ENCODE peak calls at places on chromosomes 2 and 18, in four cellular contexts. H, C, P and W are unnamed samples. For H3K4me1 and H3K9me3, the result is how much of the 10 kb centered on the place peaks cover.

GRCh38 chr2:2101924-2102323 is 229.2 kb downstream of the MYT1L start:
- DNase-seq in C (no peak), H (no peak), P (no peak), W (no peak)

GRCh38 chr2:40430741-40431599 is 20.9 kb downstream of the SLC8A1 start:
- DNase-seq in P (no peak), H (no peak), C (no peak), W (no peak)

GRCh38 chr18:6004683-6005082 is 109.4 kb upstream of the TMEM200C start:
- DNase-seq in C (no peak), P (no peak), H (no peak), W (no peak)

GRCh38 chr2:227932001-227932400 is 60.6 kb downstream of the DAW1 start:
- DNase-seq in C (no peak), H (no peak), P (no peak), W (no peak)

GRCh38 chr2:16007167-16007934 is 67.0 kb downstream of the MYCN start:
- DNase-seq in P (no peak), H (no peak), C (no peak), W (no peak)

GRCh38 chr2:33158482-33159003 is 211.8 kb downstream of the LTBP1 start:
- DNase-seq in P (no peak), C (no peak), H (peak), W (no peak)

GRCh38 chr2:88764850-88765153 is 73.3 kb downstream of the RPIA start:
- DNase-seq in P (no peak), H (no peak), C (no peak), W (no peak)

GRCh38 chr2:214774108-214774507 is 35.4 kb downstream of the BARD1 start:
- DNase-seq in P (no peak), C (no peak), H (no peak), W (no peak)

GRCh38 chr18:57497372-57498294 is 62.5 kb downstream of the ONECUT2 start:
- DNase-seq in P (no peak), H (no peak), C (no peak), W (no peak)

GRCh38 chr2:96912356-96913116 is 42.7 kb upstream of the SEMA4C start:
- DNase-seq in C (no peak), P (no peak), H (no peak), W (no peak)
- H3K4me1 ChIP-seq in C (under half), P (under half), H (under half), W (half or more)

DNA sequence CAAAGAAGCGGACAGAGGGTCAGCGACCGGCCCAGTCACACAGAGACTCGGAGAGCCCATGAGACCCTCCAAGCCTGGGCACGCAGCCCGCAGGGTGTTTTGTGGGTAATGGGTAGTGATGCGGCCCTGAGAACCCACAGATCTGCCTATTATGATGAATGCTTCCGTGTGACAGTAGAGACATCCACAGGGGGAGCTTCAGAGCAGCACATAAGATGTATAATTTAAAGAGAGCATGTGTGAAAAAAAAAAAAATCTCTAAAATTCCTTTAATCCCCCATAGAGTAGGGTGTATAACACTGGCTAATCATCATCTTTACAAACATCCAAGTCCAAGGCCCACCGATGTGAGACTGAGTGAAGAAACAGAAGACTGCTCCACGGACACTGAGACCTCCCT is 34.6 kb downstream of the BIN1 start:
- DNase-seq in P (no peak), C (no peak), H (no peak), W (no peak)
- TF ChIP-seq CTCF in P (no peak), C (no peak), H (peak), W (no peak)

GRCh38 chr2:143875295-143876199 is 644.4 kb downstream of the ZEB2 start:
- DNase-seq in C (no peak), P (no peak), H (no peak), W (no peak)

GRCh38 chr2:143873886-143874285 is 646.0 kb downstream of the ZEB2 start:
- DNase-seq in C (no peak), H (no peak), P (no peak), W (no peak)

DNA sequence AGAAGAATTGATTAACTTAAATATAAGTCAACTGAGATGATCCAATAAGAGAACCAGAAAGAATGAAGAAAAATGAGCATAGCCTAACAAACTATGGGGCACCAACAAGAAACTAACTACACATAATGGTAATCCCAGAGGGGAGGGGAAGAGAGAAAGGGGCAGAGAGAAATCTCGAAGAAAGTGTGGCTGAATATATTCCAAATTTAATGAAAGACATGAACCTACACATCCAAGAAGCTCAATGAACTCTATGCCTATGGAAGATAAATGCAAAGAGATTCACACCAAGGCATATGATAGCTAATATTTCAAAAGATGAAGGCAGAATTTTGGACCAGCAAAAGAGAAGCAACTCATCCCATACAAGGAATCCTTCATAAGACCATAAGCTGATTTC is 649.2 kb downstream of the ZEB2 start:
- DNase-seq in H (no peak), P (no peak), C (no peak), W (no peak)
- H3K9me3 ChIP-seq in H (under half), P (under half), C (under half), W (under half)

GRCh38 chr2:174595904-174596397 is 1.7 kb downstream of the WIPF1 start:
- DNase-seq in C (no peak), H (no peak), P (no peak), W (no peak)
- H3K4me1 ChIP-seq in C (under half), H (under half), P (under half), W (under half)

GRCh38 chr2:231399853-231400667 is 4.5 kb downstream of the B3GNT7 start:
- DNase-seq in C (no peak), P (no peak), H (peak), W (no peak)
- TF ChIP-seq CTCF in C (no peak), P (no peak), H (peak), W (no peak)

GRCh38 chr2:234625626-234626253 is 128.9 kb upstream of the ARL4C start:
- DNase-seq in C (no peak), P (no peak), H (no peak), W (no peak)
- H3K9me3 ChIP-seq in C (under half), P (under half), H (under half), W (under half)

GRCh38 chr2:163637876-163638275 is 97.9 kb downstream of the FIGN start:
- DNase-seq in H (no peak), C (no peak), P (no peak), W (no peak)
- H3K4me1 ChIP-seq in H (under half), C (under half), P (under half), W (under half)

DNA sequence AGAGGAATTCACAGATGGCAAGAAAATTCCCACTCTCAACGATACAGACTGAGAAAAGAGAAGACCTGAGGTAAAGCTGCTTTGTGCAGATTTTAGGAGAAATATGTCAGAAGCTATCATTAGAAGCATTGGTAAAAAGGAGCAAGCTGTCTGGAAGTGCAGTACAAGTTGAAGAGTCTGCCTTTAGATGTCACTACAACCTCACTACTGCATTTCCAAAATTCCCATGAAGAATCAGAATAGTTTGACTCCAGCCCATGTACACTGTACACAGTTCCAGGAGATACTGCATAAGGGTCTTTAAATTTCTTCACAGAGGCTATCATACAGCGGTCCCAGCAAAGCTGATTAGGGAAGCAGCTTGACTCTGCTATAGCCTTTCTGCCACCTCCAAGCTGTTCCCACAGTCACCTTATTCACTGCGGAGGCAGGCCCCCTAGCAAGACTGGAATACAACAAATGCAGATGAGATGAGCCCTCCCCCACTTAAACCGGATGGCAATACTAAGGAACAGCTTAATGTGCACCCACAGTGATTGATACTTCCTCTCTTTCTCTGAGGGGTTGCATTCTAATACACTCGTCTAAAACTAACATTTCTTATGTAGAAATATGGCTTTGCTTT is 527.4 kb downstream of the TMEM182 start:
- DNase-seq in P (no peak), C (no peak), H (peak), W (no peak)
- TF ChIP-seq CTCF in P (no peak), C (no peak), H (peak), W (no peak)

GRCh38 chr18:35303610-35304009 is 13.6 kb upstream of the ZSCAN30 start:
- DNase-seq in P (no peak), H (no peak), C (no peak), W (no peak)
- H3K9me3 ChIP-seq in P (half or more), H (under half), C (under half), W (half or more)

GRCh38 chr2:153311432-153311831 is 167.1 kb downstream of the RPRM start:
- DNase-seq in C (no peak), H (no peak), P (no peak), W (no peak)

GRCh38 chr2:153307223-153307622 is 171.3 kb downstream of the RPRM start:
- DNase-seq in C (no peak), P (no peak), H (no peak), W (no peak)
- H3K4me1 ChIP-seq in C (under half), P (under half), H (under half), W (under half)